ENCODE peak calls at places on chromosomes 16 and 17, in nine cellular contexts. I, J, V, D, C, N, X, A and G are unnamed samples.

GRCh38 chr17:76848670-76849069 is 19.5 kb upstream of the MGAT5B start:
- DNase-seq in V (no peak), J (no peak), X (no peak), I (no peak), D (no peak), N (no peak), C (no peak), A (no peak), G (no peak)

GRCh38 chr17:50514936-50515702 is 6.9 kb downstream of the MYCBPAP start:
- DNase-seq in A (no peak), J (no peak), C (no peak), D (peak), I (peak), N (peak), V (no peak), X (no peak), G (no peak)

GRCh38 chr17:30380643-30381419 is 2.1 kb downstream of the CPD start:
- DNase-seq in C (peak), N (no peak), A (no peak), I (no peak), D (no peak), J (no peak), X (no peak), V (no peak), G (no peak)

GRCh38 chr16:72974142-72974769 is 73.7 kb downstream of the ZFHX3 start:
- DNase-seq in A (no peak), X (no peak), N (peak), I (no peak), J (no peak), V (no peak), C (no peak), D (no peak), G (no peak)

GRCh38 chr17:18344021-18344420 is 19.3 kb downstream of the SHMT1 start:
- DNase-seq in X (no peak), V (no peak), N (no peak), J (no peak), D (no peak), I (no peak), C (no peak), A (no peak), G (no peak)

GRCh38 chr17:66373944-66374817 is 71.8 kb downstream of the PRKCA start:
- DNase-seq in X (no peak), J (no peak), A (no peak), N (peak), V (no peak), D (no peak), C (peak), I (peak), G (peak)

GRCh38 chr17:74736423-74737298 is at the start of gene RAB37:
- DNase-seq in A (peak), I (peak), N (peak), C (peak), V (no peak), D (no peak), J (no peak), X (no peak), G (peak)

GRCh38 chr17:337022-337420 is 15.6 kb downstream of the RPH3AL start:
- DNase-seq in N (no peak), X (no peak), I (no peak), C (no peak), V (no peak), D (no peak), A (no peak), J (no peak), G (no peak)

GRCh38 chr17:40846515-40847155 is 20.4 kb downstream of the KRT12 start:
- DNase-seq in J (no peak), C (no peak), D (peak), N (no peak), I (no peak), A (no peak), X (no peak), V (no peak), G (no peak)

GRCh38 chr17:43873091-43873490 is 26.1 kb downstream of the CD300LG start:
- DNase-seq in D (no peak), A (no peak), J (no peak), C (no peak), V (no peak), X (no peak), I (no peak), N (no peak), G (no peak)

GRCh38 chr17:1286379-1287106 is 7.1 kb downstream of the TRARG1 start:
- DNase-seq in A (no peak), N (no peak), C (no peak), X (no peak), V (no peak), I (no peak), D (peak), J (no peak), G (no peak)

GRCh38 chr17:75853410-75853809 is 1.7 kb downstream of the WBP2 start:
- DNase-seq in I (no peak), X (no peak), V (no peak), C (no peak), N (no peak), A (no peak), D (peak), J (no peak), G (no peak)

GRCh38 chr17:1649844-1650409 is at the start of gene RILP:
- DNase-seq in I (peak), N (peak), V (no peak), J (no peak), C (peak), D (peak), A (peak), X (no peak), G (peak)

GRCh38 chr17:284676-285355 is 67.8 kb downstream of the RPH3AL start:
- DNase-seq in D (no peak), X (no peak), A (no peak), I (peak), J (no peak), N (no peak), C (no peak), V (no peak), G (no peak)

GRCh38 chr16:66247516-66248089 is 118.9 kb upstream of the CDH5 start:
- DNase-seq in D (peak), J (no peak), N (peak), I (no peak), V (no peak), A (no peak), X (no peak), C (no peak), G (no peak)

GRCh38 chr17:15490634-15491261 is 23.3 kb upstream of the CDRT4 start:
- DNase-seq in I (peak), V (no peak), D (peak), C (peak), J (no peak), A (peak), X (no peak), N (peak), G (peak)

GRCh38 chr17:2056221-2057129 is 1.6 kb downstream of the HIC1 start:
- DNase-seq in C (no peak), V (no peak), J (no peak), X (no peak), N (peak), I (peak), D (no peak), A (no peak), G (peak)

GRCh38 chr17:15909481-15909991 is 35.4 kb upstream of the ADORA2B start:
- DNase-seq in V (no peak), C (no peak), X (no peak), I (peak), A (peak), D (no peak), N (no peak), J (no peak), G (no peak)

GRCh38 chr17:47373002-47373401 is 49.2 kb downstream of the EFCAB13 start:
- DNase-seq in C (no peak), I (no peak), N (no peak), X (no peak), V (no peak), A (no peak), J (no peak), D (no peak), G (no peak)

GRCh38 chr16:20799599-20799998 is 6.7 kb downstream of the ERI2 start:
- DNase-seq in N (peak), V (no peak), I (no peak), A (no peak), C (peak), D (peak), X (no peak), J (no peak), G (no peak)

GRCh38 chr16:24070851-24071250 is 185.3 kb upstream of the CACNG3 start:
- DNase-seq in N (peak), D (no peak), C (peak), X (no peak), V (no peak), J (peak), I (no peak), A (no peak), G (peak)

GRCh38 chr16:67804853-67805542 is 1.4 kb downstream of the RANBP10 start:
- DNase-seq in A (no peak), X (no peak), V (no peak), N (no peak), C (no peak), D (no peak), J (no peak), I (no peak), G (no peak)

GRCh38 chr17:65463242-65463641 is 98.2 kb downstream of the AXIN2 start:
- DNase-seq in V (no peak), A (peak), N (peak), J (no peak), I (peak), D (peak), X (no peak), C (no peak), G (no peak)

GRCh38 chr16:87515475-87516330 is 22.9 kb upstream of the ZCCHC14 start:
- DNase-seq in A (no peak), J (no peak), C (no peak), V (no peak), N (peak), I (no peak), D (no peak), X (no peak), G (no peak)

GRCh38 chr17:20087538-20088250 is 78.5 kb downstream of the SPECC1 start:
- DNase-seq in C (no peak), D (no peak), I (no peak), V (no peak), A (no peak), X (no peak), J (no peak), N (no peak), G (no peak)

GRCh38 chr17:20084621-20085282 is 75.6 kb downstream of the SPECC1 start:
- DNase-seq in I (no peak), V (no peak), X (no peak), C (no peak), N (no peak), D (no peak), A (no peak), J (no peak), G (no peak)

GRCh38 chr17:20083460-20083859 is 74.3 kb downstream of the SPECC1 start:
- DNase-seq in D (peak), X (no peak), N (peak), J (no peak), I (no peak), A (no peak), C (no peak), V (no peak), G (no peak)

GRCh38 chr17:20085283-20085875 is 76.2 kb downstream of the SPECC1 start:
- DNase-seq in J (no peak), X (no peak), V (no peak), A (no peak), I (no peak), N (peak), D (no peak), C (peak), G (no peak)

DNA sequence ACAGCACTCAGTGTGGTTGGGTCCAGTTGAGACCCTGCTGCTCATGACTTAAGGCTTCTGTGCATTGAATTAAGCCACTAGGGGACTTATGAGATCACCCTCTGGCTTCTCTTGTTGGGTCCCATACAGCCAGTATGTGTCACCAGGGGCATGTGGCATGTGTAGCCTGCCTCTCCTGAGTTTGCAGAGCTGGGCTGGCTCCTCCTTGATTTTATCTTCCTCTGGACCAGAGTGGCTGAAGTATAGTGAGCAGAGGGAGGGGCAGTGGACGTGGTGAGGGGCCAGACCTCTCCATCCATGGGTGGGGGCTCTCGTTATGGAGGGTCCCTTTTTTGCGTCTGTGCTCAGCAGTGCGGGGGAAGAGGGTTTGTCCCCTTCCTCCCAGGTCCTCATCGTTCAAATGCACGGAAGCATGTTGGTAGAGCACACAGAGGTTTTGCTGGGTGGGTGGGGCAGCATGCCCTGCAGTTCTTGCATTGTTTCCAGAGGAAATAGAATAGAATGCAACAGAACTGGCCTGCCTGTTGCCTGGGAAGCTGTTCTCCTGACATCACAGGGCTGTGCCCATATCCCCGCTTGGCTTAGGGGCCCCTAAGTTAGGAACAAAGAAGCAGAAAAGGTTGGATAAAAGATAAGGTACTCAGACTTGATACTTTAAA is 77.4 kb downstream of the SPECC1 start:
- DNase-seq in C (peak), X (no peak), D (no peak), N (no peak), J (no peak), A (no peak), I (no peak), V (no peak), G (no peak)
- TF ChIP-seq CTCF in C (no peak), X (no peak), D (no peak), N (no peak), J (no peak), A (no peak), I (no peak), V (no peak), G (no peak)

DNA sequence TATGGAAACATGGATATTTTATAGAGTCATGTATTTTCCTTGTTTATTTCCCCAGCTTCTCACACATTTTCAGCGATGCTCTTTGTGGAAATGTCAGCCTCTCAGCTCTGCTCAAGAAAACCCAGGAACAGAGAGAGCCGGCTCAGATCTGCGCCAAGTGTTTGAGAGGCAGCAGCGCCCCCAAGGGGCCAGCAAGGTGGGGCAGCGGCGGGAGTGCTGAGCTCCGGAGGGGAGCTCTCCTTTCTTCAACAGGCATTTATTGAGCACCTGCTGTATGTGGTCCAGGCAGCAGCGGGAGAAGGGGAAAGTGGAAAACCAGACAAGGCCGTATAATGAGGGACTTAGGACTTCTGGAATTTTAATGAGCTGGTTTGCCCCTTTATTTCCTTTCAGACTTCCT is 421.1 kb upstream of the C16orf82 start:
- DNase-seq in X (no peak), C (peak), A (no peak), V (no peak), J (no peak), I (no peak), D (no peak), N (no peak), G (peak)
- TF ChIP-seq CTCF in X (no peak), C (peak), A (no peak), V (peak), J (peak), I (no peak), D (no peak), N (no peak), G (peak)

DNA sequence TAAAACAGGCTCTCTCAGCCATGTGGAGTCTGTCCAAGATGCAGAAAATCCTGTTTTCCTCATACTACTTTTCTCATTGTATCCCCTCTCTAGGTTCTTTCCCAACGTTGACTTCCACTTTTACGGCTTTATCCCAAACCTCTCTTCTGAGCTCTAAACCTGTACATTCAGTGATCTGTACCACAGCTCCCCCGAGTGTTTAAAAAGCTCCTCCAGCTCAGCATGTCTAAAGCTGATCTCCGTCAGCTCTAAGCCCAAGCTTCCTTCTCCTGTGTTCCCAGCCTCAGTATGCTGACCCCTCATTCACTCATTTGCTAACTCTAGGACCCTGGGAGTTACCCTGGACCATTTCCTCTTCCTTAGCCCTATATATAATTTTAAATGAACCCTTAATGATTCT is 144.6 kb downstream of the DNAH9 start:
- DNase-seq in C (no peak), V (no peak), A (no peak), J (no peak), I (no peak), D (no peak), X (no peak), N (no peak), G (no peak)
- TF ChIP-seq CTCF in C (no peak), V (no peak), A (no peak), J (peak), I (no peak), D (no peak), X (no peak), N (no peak), G (no peak)

GRCh38 chr17:27873746-27874145 is 19.4 kb downstream of the LYRM9 start:
- DNase-seq in C (no peak), A (no peak), D (peak), N (no peak), X (no peak), V (no peak), I (no peak), J (no peak), G (no peak)

GRCh38 chr17:27870345-27870744 is 22.8 kb downstream of the LYRM9 start:
- DNase-seq in C (no peak), D (peak), I (no peak), X (no peak), N (no peak), A (no peak), J (no peak), V (no peak), G (no peak)

GRCh38 chr17:27873211-27873610 is 20.0 kb downstream of the LYRM9 start:
- DNase-seq in D (no peak), A (no peak), N (no peak), J (no peak), I (no peak), X (no peak), C (no peak), V (no peak), G (no peak)

GRCh38 chr17:27872776-27873175 is 20.4 kb downstream of the LYRM9 start:
- DNase-seq in N (no peak), A (no peak), I (no peak), D (no peak), C (no peak), J (no peak), X (no peak), V (no peak), G (no peak)

DNA sequence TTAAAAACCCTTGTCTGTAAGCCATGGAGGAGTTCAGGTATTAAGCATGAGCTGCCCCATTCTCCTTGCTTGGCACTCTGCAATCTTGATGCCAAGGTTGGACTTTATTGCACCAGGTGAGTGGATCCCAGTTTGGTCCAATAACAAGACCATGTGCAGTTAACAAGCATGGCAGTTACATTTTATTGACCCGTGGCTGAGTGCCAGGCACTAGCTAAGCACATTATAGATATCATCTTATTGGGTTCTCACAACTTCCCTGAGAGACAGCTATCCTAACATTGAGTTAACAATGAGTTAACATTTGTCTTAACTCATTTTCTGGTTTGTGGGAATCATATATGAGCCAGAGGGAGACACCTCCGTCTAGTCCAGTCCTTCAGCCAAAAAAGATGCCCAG is 21.8 kb downstream of the LYRM9 start:
- DNase-seq in C (no peak), X (no peak), I (no peak), A (no peak), D (no peak), V (no peak), J (no peak), N (no peak), G (no peak)
- TF ChIP-seq CTCF in C (no peak), X (no peak), I (no peak), A (no peak), D (no peak), V (no peak), J (no peak), N (no peak), G (no peak)